ENCODE peak calls at places on chromosomes 16 and 17, in nine cellular contexts. R is pancreas; C is stimulated activated CD8-positive, alpha-beta memory T cell treated with anti-CD3 and anti-CD28 coated beads, Interleukin-15, amount 100 ng/mL, for 24 hours; L is C1 segment of cervical spinal cord; A is activated naive CD8-positive, alpha-beta T cell treated with anti-CD3 and anti-CD28 coated beads, Interleukin-2, amount 50 U/mL, for 16 hours; V is HEK293T; J is uterus; Y is AG08395; O is glutamatergic neuron. X is an unnamed sample.

GRCh38 chr17:1087381-1088241 is 90.7 kb downstream of the TIMM22 start:
- DNase-seq in V (peak), C (no peak), R (peak), J (peak), A (no peak), L (peak), Y (peak), O (no peak), X (no peak)

GRCh38 chr16:68235882-68236803 is at the start of gene ESRP2:
- DNase-seq in Y (no peak), V (no peak), A (no peak), C (peak), O (peak), R (peak), J (peak), L (no peak), X (peak)

GRCh38 chr16:67928561-67929364 is 2.9 kb downstream of the CTRL start:
- DNase-seq in V (peak), Y (peak), A (peak), C (peak), O (peak), R (peak), J (peak), L (peak), X (peak)

GRCh38 chr17:69712801-69713311 is 298.4 kb downstream of the MAP2K6 start:
- DNase-seq in V (no peak), Y (no peak), L (no peak), R (no peak), J (no peak), O (no peak), A (no peak), C (no peak), X (no peak)

GRCh38 chr16:48684148-48684547 is 74.2 kb upstream of the N4BP1 start:
- DNase-seq in A (no peak), O (no peak), L (no peak), R (no peak), J (no peak), Y (no peak), V (no peak), C (no peak), X (no peak)

GRCh38 chr16:83336630-83337029 is 471.1 kb upstream of the HSBP1 start:
- DNase-seq in Y (peak), A (no peak), L (no peak), C (no peak), R (no peak), V (no peak), O (no peak), J (no peak), X (no peak)

GRCh38 chr16:55506083-55506482 is 2.8 kb upstream of the LPCAT2 start:
- DNase-seq in R (no peak), C (no peak), O (no peak), L (no peak), V (no peak), Y (no peak), A (no peak), J (no peak), X (peak)

GRCh38 chr17:1058423-1059130 is 61.6 kb downstream of the TIMM22 start:
- DNase-seq in V (peak), R (no peak), Y (no peak), L (no peak), O (peak), A (no peak), J (no peak), C (peak), X (no peak)

GRCh38 chr17:66661411-66661843 is 173.5 kb upstream of the CACNG5 start:
- DNase-seq in O (no peak), L (no peak), C (no peak), Y (no peak), J (no peak), R (no peak), A (no peak), V (no peak), X (no peak)

GRCh38 chr17:19319771-19320505 is 42.6 kb downstream of the B9D1 start:
- DNase-seq in C (no peak), O (no peak), R (no peak), A (no peak), Y (no peak), V (no peak), J (no peak), L (no peak), X (no peak)

GRCh38 chr17:46071796-46072195 is 72.7 kb downstream of the STH start:
- DNase-seq in Y (no peak), V (no peak), C (no peak), J (no peak), O (no peak), L (no peak), R (no peak), A (no peak), X (no peak)

X was measured in frontal cortex.